ENCODE peak calls at places on chromosomes 11 and 22, in nine cellular contexts. B, I, R, S, O, U, K, L and T are unnamed samples. For H3K4me1, the result is how much of the 10 kb centered on the place peaks cover.

GRCh38 chr11:65898656-65899355 is 1.4 kb downstream of the FOSL1 start:
- DNase-seq in B (no peak), I (no peak), R (no peak), S (no peak), O (peak), U (no peak), K (no peak), L (no peak), T (no peak)

GRCh38 chr11:45964911-45965389 is 42.5 kb downstream of the LARGE2 start:
- DNase-seq in B (peak), I (peak), R (peak), S (peak), O (no peak), U (peak), K (peak), L (peak), T (peak)

GRCh38 chr11:59769828-59770227 is 14.7 kb downstream of the STX3 start:
- DNase-seq in B (no peak), I (no peak), R (no peak), S (no peak), O (no peak), U (no peak), K (no peak), L (no peak), T (no peak)

GRCh38 chr11:66546368-66546965 is at the start of gene ACTN3:
- DNase-seq in B (no peak), I (peak), R (peak), S (no peak), O (no peak), U (peak), K (peak), L (peak), T (peak)

GRCh38 chr11:20308601-20309000 is 54.9 kb upstream of the HTATIP2 start:
- DNase-seq in B (no peak), I (no peak), R (no peak), S (no peak), O (no peak), U (no peak), K (no peak), L (no peak), T (no peak)

GRCh38 chr11:112634551-112634950 is 326.7 kb upstream of the NCAM1 start:
- DNase-seq in B (no peak), I (no peak), R (no peak), S (no peak), O (no peak), U (peak), K (no peak), L (no peak), T (no peak)

GRCh38 chr11:130796828-130797227 is 119.5 kb downstream of the SNX19 start:
- DNase-seq in B (no peak), I (no peak), R (no peak), S (no peak), O (no peak), U (no peak), K (no peak), L (no peak), T (no peak)

GRCh38 chr11:66316849-66317251 is at the start of gene CD248:
- DNase-seq in B (no peak), I (no peak), R (peak), S (no peak), O (no peak), U (peak), K (no peak), L (peak), T (peak)

GRCh38 chr11:46557684-46558151 is 36.1 kb downstream of the AMBRA1 start:
- DNase-seq in B (peak), I (no peak), R (no peak), S (no peak), O (no peak), U (no peak), K (no peak), L (no peak), T (peak)

GRCh38 chr11:70423523-70424505 is 25.5 kb downstream of the CTTN start:
- DNase-seq in B (no peak), I (no peak), R (no peak), S (no peak), O (no peak), U (peak), K (no peak), L (no peak), T (no peak)

GRCh38 chr11:72037554-72038311 is 39.0 kb downstream of the IL18BP start:
- DNase-seq in B (no peak), I (no peak), R (no peak), S (no peak), O (no peak), U (no peak), K (no peak), L (no peak), T (no peak)

GRCh38 chr11:72041364-72042058 is 38.8 kb downstream of the NUMA1 start:
- DNase-seq in B (no peak), I (peak), R (peak), S (peak), O (peak), U (peak), K (peak), L (peak), T (peak)

GRCh38 chr11:72040497-72041363 is 39.6 kb downstream of the NUMA1 start:
- DNase-seq in B (no peak), I (peak), R (peak), S (peak), O (peak), U (peak), K (peak), L (peak), T (peak)

GRCh38 chr11:72038491-72038890 is 39.8 kb downstream of the IL18BP start:
- DNase-seq in B (no peak), I (peak), R (peak), S (no peak), O (no peak), U (no peak), K (no peak), L (peak), T (peak)

GRCh38 chr11:72039108-72039850 is 40.6 kb downstream of the IL18BP start:
- DNase-seq in B (no peak), I (peak), R (peak), S (no peak), O (peak), U (peak), K (no peak), L (no peak), T (peak)
- H3K4me1 ChIP-seq in B (under half), I (under half), R (under half), S (half or more), O (half or more), U (under half), K (under half), L (half or more), T (under half)

GRCh38 chr11:76235233-76236091 is 29.2 kb upstream of the WNT11 start:
- DNase-seq in B (peak), I (peak), R (peak), S (peak), O (peak), U (peak), K (peak), L (peak), T (peak)
- H3K4me1 ChIP-seq in B (under half), I (under half), R (under half), S (under half), O (under half), U (under half), K (under half), L (under half), T (under half)

GRCh38 chr22:29308148-29308790 is 1.8 kb downstream of the GAS2L1 start:
- DNase-seq in B (no peak), I (peak), R (no peak), S (no peak), O (no peak), U (no peak), K (no peak), L (no peak), T (no peak)
- H3K4me1 ChIP-seq in B (under half), I (under half), R (under half), S (under half), O (half or more), U (under half), K (under half), L (under half), T (under half)

GRCh38 chr11:31815743-31816466 is 4.8 kb upstream of the PAX6 start:
- DNase-seq in B (no peak), I (no peak), R (no peak), S (no peak), O (no peak), U (no peak), K (no peak), L (no peak), T (no peak)
- H3K4me1 ChIP-seq in B (under half), I (under half), R (under half), S (half or more), O (half or more), U (half or more), K (under half), L (half or more), T (under half)

GRCh38 chr22:29327089-29327764 is 11.7 kb upstream of the RASL10A start:
- DNase-seq in B (no peak), I (no peak), R (no peak), S (no peak), O (no peak), U (no peak), K (no peak), L (no peak), T (no peak)
- H3K4me1 ChIP-seq in B (under half), I (under half), R (under half), S (under half), O (under half), U (under half), K (under half), L (under half), T (under half)

GRCh38 chr11:128468106-128468505 is 119.3 kb downstream of the ETS1 start:
- DNase-seq in B (no peak), I (no peak), R (no peak), S (no peak), O (no peak), U (no peak), K (no peak), L (no peak), T (no peak)
- H3K4me1 ChIP-seq in B (under half), I (under half), R (under half), S (half or more), O (half or more), U (under half), K (under half), L (under half), T (under half)